ENCODE peak calls at places on chromosomes 12 and 14, in four cellular contexts. T, I, H and O are unnamed samples. For H3K4me1, the result is how much of the 10 kb centered on the place peaks cover.

GRCh38 chr14:88983755-88984154 is 159.3 kb downstream of the TTC8 start:
- DNase-seq in T (no peak), I (peak), H (no peak), O (no peak)

GRCh38 chr12:119479121-119479561 is 114.4 kb upstream of the TMEM233 start:
- DNase-seq in T (no peak), I (no peak), H (no peak), O (no peak)

GRCh38 chr12:16606201-16606849 is 363 bp upstream of the LMO3 start:
- DNase-seq in T (no peak), I (peak), H (no peak), O (no peak)

GRCh38 chr12:109523071-109523470 is 45.6 kb downstream of the UBE3B start:
- DNase-seq in T (peak), I (no peak), H (no peak), O (no peak)

GRCh38 chr12:24947541-24948451 is 1.1 kb downstream of the BCAT1 start:
- DNase-seq in T (no peak), I (no peak), H (no peak), O (no peak)

GRCh38 chr12:53328043-53328435 is 6.6 kb upstream of the AAAS start:
- DNase-seq in T (no peak), I (no peak), H (no peak), O (no peak)

GRCh38 chr14:101009531-101009930 is 106.0 kb upstream of the RTL1 start:
- DNase-seq in T (no peak), I (no peak), H (no peak), O (no peak)

GRCh38 chr12:57771873-57772428 is at the start of gene METTL1:
- DNase-seq in T (peak), I (peak), H (peak), O (peak)

GRCh38 chr12:109475993-109476806 is 900 bp downstream of the KCTD10 start:
- DNase-seq in T (no peak), I (no peak), H (no peak), O (no peak)

GRCh38 chr12:68804654-68805591 is 3.1 kb upstream of the MDM2 start:
- DNase-seq in T (no peak), I (no peak), H (no peak), O (no peak)

GRCh38 chr12:104680070-104680469 is 223.3 kb downstream of the CHST11 start:
- DNase-seq in T (no peak), I (peak), H (peak), O (no peak)

GRCh38 chr14:24013654-24014514 is 25.2 kb downstream of the DHRS4L2 start:
- DNase-seq in T (no peak), I (peak), H (peak), O (peak)

GRCh38 chr14:24435998-24436354 is 6.2 kb downstream of the KHNYN start:
- DNase-seq in T (no peak), I (no peak), H (no peak), O (no peak)

GRCh38 chr12:107400686-107401447 is 284.7 kb upstream of the PWP1 start:
- DNase-seq in T (no peak), I (peak), H (no peak), O (no peak)

GRCh38 chr12:72318341-72318740 is 46.2 kb downstream of the TRHDE start:
- DNase-seq in T (no peak), I (no peak), H (no peak), O (no peak)

GRCh38 chr12:72323881-72324280 is 51.7 kb downstream of the TRHDE start:
- DNase-seq in T (no peak), I (peak), H (no peak), O (no peak)
- H3K4me1 ChIP-seq in T (under half), I (under half), H (under half), O (under half)

DNA sequence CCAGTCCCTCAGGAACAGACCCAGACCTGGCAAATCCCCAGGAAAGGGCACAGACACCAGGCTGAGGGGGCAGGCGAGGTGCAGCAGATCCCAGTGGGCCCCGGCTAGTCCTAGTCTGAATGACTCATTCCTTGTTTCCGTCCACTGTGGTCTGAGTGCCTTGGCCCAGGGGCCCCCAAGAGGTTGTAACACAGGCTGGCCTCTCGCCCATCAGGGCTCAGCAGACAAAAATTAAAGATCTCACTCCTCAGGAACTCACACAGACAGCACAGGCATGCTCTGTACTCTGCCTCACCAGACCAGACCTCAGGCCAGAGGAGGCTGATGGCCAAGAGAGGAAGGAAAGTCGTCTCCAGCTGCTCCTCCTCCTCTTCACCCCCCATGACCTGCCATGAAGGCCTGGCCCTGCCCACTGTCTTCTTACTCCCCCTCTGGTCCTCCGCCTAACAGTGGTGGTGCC is 7.7 kb upstream of the LTBP2 start:
- DNase-seq in T (peak), I (peak), H (no peak), O (no peak)
- H3K27ac ChIP-seq in T (peak), I (peak), H (no peak), O (no peak)

DNA sequence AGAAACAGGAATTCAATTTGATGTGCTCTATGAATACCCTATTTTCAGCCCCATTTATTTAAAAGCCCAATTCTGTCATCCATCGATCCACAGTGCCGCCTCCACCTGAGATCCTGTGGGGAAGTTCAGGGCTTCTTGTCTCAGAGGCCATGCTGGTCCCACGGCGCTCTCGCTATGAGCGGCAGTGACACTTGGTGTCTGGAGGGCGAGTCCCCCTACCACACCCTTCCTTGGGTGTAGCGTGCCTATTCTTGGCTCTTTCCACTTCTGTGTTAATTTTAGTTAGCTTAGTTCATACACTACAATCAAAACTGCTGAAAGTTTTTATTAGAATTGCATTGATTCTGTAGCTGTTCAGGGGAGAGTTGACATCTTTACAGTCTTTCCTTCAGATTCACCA is 73.8 kb downstream of the DDX51 start:
- DNase-seq in T (no peak), I (no peak), H (no peak), O (no peak)
- H3K4me1 ChIP-seq in T (under half), I (under half), H (under half), O (under half)

GRCh38 chr12:65798903-65799302 is 25.4 kb upstream of the HMGA2 start:
- DNase-seq in T (no peak), I (no peak), H (no peak), O (no peak)

GRCh38 chr12:65792724-65793123 is 31.6 kb upstream of the HMGA2 start:
- DNase-seq in T (no peak), I (no peak), H (no peak), O (no peak)

GRCh38 chr12:65791400-65791799 is 32.9 kb upstream of the HMGA2 start:
- DNase-seq in T (no peak), I (no peak), H (no peak), O (no peak)

GRCh38 chr12:65799331-65799730 is 25.0 kb upstream of the HMGA2 start:
- DNase-seq in T (no peak), I (no peak), H (no peak), O (no peak)

DNA sequence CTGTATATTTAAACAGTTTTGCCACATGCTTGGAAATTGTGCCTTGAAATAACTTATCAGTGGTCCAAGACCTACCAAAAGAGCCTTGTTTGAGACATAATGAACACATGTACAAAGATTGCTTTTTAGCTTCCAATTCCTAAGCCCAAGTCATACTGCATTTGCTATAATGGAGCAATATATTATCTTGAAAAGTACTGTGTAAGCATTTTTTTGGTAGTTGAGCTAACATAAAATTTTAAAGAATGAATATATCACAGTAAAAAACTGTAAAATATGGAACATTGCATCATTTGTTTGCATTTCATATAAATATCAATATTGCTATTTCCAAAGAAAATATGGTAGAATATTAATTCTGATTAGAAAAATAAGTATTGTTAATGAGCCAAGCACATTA is 28.8 kb upstream of the HMGA2 start:
- DNase-seq in T (no peak), I (no peak), H (no peak), O (no peak)
- H3K27ac ChIP-seq in T (no peak), I (no peak), H (no peak), O (no peak)

GRCh38 chr12:123098780-123099179 is 52.1 kb downstream of the PITPNM2 start:
- DNase-seq in T (no peak), I (no peak), H (no peak), O (no peak)
- H3K4me1 ChIP-seq in T (half or more), I (under half), H (under half), O (under half)

DNA sequence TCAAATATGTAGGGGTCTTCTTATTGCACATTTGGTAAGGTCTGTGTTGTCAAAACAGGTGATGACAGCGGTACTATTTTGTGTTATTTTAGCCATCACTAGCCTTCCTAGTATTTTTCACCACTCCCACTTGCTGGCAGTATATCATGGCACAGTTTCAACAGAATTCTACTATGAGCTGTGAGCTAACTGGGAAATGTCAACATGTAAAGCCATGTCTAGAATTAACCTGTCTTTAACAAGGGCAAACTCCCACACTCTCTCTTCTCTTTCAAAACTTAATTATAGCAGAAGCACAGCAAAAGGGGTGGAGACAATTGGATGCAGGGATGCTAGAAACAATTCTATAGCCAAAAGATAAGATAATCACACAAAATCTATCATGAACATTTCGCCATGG is 253.4 kb downstream of the PAX9 start:
- DNase-seq in T (no peak), I (no peak), H (no peak), O (no peak)
- H3K27ac ChIP-seq in T (no peak), I (no peak), H (no peak), O (no peak)

GRCh38 chr14:50832935-50833607 is 2.1 kb upstream of the NIN start:
- DNase-seq in T (no peak), I (peak), H (no peak), O (no peak)
- H3K4me1 ChIP-seq in T (under half), I (under half), H (under half), O (under half)

DNA sequence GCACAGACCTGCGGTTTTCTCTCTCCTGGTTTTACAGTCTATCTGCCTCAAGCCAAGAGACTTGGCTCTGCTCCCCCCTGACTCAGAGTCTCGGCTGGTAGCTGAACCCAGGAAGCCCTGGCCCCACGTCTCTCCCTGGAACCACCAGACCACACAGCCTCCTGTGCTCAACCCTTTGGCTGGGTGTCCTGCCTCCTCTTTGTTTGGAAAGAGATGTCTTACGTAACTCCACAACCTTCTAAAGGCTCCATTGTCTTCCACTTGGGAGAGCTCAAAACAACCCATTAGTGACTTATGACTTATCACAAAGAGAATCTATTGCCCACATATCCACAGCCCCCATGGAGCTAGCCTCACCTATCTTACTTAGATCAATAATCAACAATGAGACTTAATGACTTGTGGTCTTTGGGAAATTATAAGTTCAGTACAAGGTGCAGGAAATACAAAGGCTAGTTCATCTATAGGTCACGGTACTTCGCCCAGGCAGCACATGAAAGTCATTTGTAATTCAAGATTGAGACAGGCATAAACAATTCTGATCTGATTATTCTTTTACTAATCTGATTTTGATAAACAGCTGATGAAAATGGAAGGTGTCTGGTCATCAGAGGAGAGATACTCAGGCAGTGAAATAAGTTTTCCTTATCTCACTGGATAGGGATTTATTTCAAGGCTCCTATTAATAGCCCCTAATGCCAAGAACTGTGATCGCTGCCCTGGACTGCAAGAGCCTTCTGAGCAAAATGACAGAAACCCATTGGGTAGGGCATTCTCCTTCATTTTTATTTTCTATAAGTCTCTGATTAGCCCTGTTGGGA is 44.3 kb downstream of the SSPN start:
- DNase-seq in T (peak), I (peak), H (no peak), O (no peak)
- H3K27ac ChIP-seq in T (peak), I (no peak), H (no peak), O (no peak)